ENCODE peak calls at places on chromosome 20, in nine cellular contexts. W is dorsolateral prefrontal cortex; A is NB4; C is fibroblast of pulmonary artery; J is fibroblast of villous mesenchyme; T is PC-3; G is tibial artery; H is CD8-positive, alpha-beta T cell; M is fibroblast of lung. P is an unnamed sample.
A peak's percentile ranks its signal among the peaks of the same experiment; 100 is the strongest.

GRCh38 chr20:45329497-45330319 is 18.5 kb downstream of the SDC4 start:
- DNase-seq in W (no peak), A (no peak), C (no peak), J (no peak), T (no peak), G (no peak), H (no peak), M (no peak), P (no peak)

GRCh38 chr20:17825949-17826843 is 126.4 kb downstream of the BANF2 start:
- DNase-seq in W (no peak), A (no peak), C (no peak), J (no peak), T (peak; percentile 49), G (no peak), H (no peak), M (peak; percentile 36), P (no peak)

GRCh38 chr20:39010496-39010895 is 48.4 kb downstream of the DHX35 start:
- DNase-seq in W (no peak), A (no peak), C (no peak), J (no peak), T (no peak), G (no peak), H (no peak), M (no peak), P (no peak)

GRCh38 chr20:48326868-48327267 is 500.9 kb downstream of the PREX1 start:
- DNase-seq in W (no peak), A (no peak), C (no peak), J (no peak), T (no peak), G (no peak), H (no peak), M (no peak), P (no peak)

GRCh38 chr20:51036226-51036625 is 13.3 kb upstream of the KCNG1 start:
- DNase-seq in W (no peak), A (no peak), C (no peak), J (no peak), T (no peak), G (no peak), H (no peak), M (no peak), P (no peak)

GRCh38 chr20:21944227-21944626 is 238.8 kb downstream of the PAX1 start:
- DNase-seq in W (no peak), A (no peak), C (no peak), J (no peak), T (no peak), G (no peak), H (no peak), M (no peak), P (no peak)

GRCh38 chr20:17750722-17751045 is 50.9 kb downstream of the BANF2 start:
- DNase-seq in W (no peak), A (no peak), C (no peak), J (no peak), T (no peak), G (no peak), H (no peak), M (no peak), P (no peak)

GRCh38 chr20:39269031-39269461 is 306.9 kb downstream of the DHX35 start:
- DNase-seq in W (peak; percentile 80), A (peak; percentile 57), C (peak; percentile 33), J (peak; percentile 12), T (peak; percentile 41), G (peak; percentile 42), H (no peak), M (peak; percentile 8), P (peak; percentile 14)

GRCh38 chr20:39048000-39048696 is 86.0 kb downstream of the DHX35 start:
- DNase-seq in W (peak; percentile 88), A (peak; percentile 78), C (peak; percentile 83), J (peak; percentile 75), T (peak; percentile 83), G (peak; percentile 80), H (peak; percentile 58), M (peak; percentile 57), P (peak; percentile 76)

GRCh38 chr20:7744411-7744810 is 195.8 kb downstream of the HAO1 start:
- DNase-seq in W (no peak), A (no peak), C (peak; percentile 82), J (peak; percentile 59), T (peak; percentile 39), G (no peak), H (no peak), M (peak; percentile 90), P (peak; percentile 90)

GRCh38 chr20:43349841-43350240 is 107.9 kb upstream of the SRSF6 start:
- DNase-seq in W (no peak), A (no peak), C (no peak), J (no peak), T (no peak), G (no peak), H (no peak), M (no peak), P (no peak)

GRCh38 chr20:57396212-57396611 is 5.0 kb downstream of the RBM38 start:
- DNase-seq in W (peak; percentile 39), A (no peak), C (no peak), J (no peak), T (no peak), G (no peak), H (no peak), M (no peak), P (no peak)

GRCh38 chr20:33043731-33044181 is 9.9 kb upstream of the BPIFB3 start:
- DNase-seq in W (no peak), A (no peak), C (no peak), J (no peak), T (no peak), G (no peak), H (no peak), M (no peak), P (no peak)

DNA sequence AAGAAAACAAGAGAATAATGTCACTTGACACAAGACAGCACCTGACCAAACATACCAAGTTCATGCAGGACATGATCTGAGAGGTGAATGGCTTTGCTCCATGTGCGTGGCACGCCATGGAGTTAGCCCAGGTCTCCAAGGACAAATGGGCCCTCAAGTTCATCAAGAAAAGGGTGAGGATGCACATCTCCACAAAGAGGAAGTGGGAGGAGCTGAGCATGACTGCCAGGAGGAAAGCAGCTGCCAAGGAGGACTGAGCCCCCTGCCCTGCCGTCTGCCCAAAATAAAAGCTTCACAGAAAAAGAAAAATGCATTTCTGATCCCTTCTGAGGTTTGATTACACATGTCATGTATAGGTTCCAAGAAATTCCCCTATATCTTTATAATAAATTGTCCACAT is 82.0 kb upstream of the TSHZ2 start:
- DNase-seq in W (no peak), A (no peak), C (no peak), J (no peak), T (no peak), G (no peak), H (no peak), M (no peak), P (no peak)
- TF ChIP-seq CTCF in W (no peak), A (no peak), C (no peak), J (no peak), T (no peak), G (no peak), H (no peak), M (no peak), P (no peak)

DNA sequence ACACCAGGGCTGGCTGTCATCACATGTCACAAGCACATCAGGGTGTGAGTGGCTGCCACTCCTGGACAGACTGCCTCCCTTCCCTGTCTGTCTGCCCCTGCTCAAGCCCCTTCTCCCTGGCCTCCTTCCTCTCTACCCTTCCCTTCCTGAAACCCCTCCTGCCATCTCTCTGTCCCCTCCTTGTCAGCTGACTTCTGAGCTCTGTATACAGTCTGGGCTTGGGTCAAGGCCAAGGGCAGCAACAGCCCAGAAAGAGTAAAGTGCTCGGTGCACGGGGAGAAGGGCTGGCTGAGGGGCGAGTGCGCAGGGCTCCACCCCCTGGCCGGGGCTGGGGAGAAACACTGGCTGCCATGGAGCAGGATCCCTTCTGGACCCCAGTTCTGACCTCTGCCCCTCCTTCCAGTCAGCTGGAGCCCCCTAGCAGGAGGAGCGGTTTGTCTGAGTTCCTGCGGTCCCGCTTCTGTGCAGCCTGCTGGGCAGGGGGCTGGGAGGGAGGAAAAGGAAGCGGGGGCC is 2.0 kb downstream of the LKAAEAR1 start:
- DNase-seq in W (no peak), A (peak; percentile 55), C (no peak), J (no peak), T (no peak), G (no peak), H (no peak), M (no peak), P (no peak)
- H3K4me3 ChIP-seq in W (peak overlapping the region; percentile 14), A (no peak overlapping the region), C (no peak overlapping the region), J (no peak overlapping the region), T (no peak overlapping the region), G (no peak overlapping the region), H (no peak overlapping the region), M (no peak overlapping the region), P (no peak overlapping the region)

GRCh38 chr20:574297-574942 is 30.8 kb upstream of the CSNK2A1 start:
- DNase-seq in W (no peak), A (no peak), C (no peak), J (no peak), T (no peak), G (no peak), H (no peak), M (no peak), P (no peak)

GRCh38 chr20:575230-575629 is 31.6 kb upstream of the CSNK2A1 start:
- DNase-seq in W (no peak), A (no peak), C (no peak), J (no peak), T (no peak), G (no peak), H (no peak), M (no peak), P (no peak)

GRCh38 chr20:573414-574296 is 30.1 kb upstream of the CSNK2A1 start:
- DNase-seq in W (no peak), A (no peak), C (no peak), J (no peak), T (no peak), G (no peak), H (no peak), M (no peak), P (no peak)

GRCh38 chr20:576156-576555 is 32.6 kb upstream of the CSNK2A1 start:
- DNase-seq in W (no peak), A (no peak), C (no peak), J (no peak), T (no peak), G (no peak), H (no peak), M (no peak), P (no peak)

GRCh38 chr20:577167-577791 is 32.8 kb downstream of the TCF15 start:
- DNase-seq in W (no peak), A (peak; percentile 43), C (peak; percentile 18), J (peak; percentile 15), T (peak; percentile 22), G (no peak), H (no peak), M (no peak), P (peak; percentile 38)
- TF ChIP-seq CTCF in W (no peak), A (peak; percentile 29), C (peak; percentile 39), J (peak; percentile 38), T (peak; percentile 55), G (no peak), H (no peak), M (peak; percentile 36), P (peak; percentile 38)

DNA sequence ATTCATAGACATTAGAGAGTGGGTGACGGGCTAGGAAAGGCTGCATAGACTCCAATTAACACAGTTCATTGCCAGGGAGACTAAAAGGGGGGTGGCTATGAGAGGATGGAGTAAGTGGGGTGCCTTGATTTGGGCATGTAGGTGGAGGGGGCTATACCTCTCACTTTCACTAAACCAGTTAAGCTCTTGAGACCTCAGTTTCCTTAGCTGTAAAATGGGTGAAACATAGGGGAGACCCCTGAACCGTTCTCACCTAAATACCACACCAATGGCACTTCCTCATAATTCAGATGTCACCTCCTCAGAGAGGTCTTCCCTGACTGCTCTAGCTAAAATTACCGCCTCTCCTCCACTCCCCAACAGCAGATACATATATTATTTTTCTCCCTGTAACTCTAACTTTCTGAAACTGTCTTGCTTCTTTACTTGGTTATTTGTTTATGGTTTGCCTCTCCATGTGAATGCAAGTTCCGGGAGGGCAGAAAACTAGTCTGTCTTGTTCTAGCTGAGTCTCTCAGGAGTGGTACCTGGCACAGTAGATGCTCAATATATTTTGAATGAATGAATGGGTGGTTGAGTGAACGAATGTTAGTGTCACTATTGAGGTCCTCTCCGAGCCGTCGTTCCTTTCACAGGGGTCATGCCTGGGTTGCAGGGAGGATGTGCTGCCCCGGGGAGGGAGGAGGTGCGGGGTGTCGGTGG is 615 bp upstream of the EYA2 start:
- DNase-seq in W (no peak), A (no peak), C (no peak), J (no peak), T (peak; percentile 29), G (no peak), H (no peak), M (no peak), P (no peak)
- H3K4me3 ChIP-seq in W (peak overlapping the region; percentile 64), A (no peak overlapping the region), C (no peak overlapping the region), J (no peak overlapping the region), T (no peak overlapping the region), G (peak overlapping the region; percentile 50), H (no peak overlapping the region), M (no peak overlapping the region), P (no peak overlapping the region)